ENCODE peak calls at places on chromosomes 6 and 20, in ten cellular contexts. X is right cardiac atrium; I is DND-41; Z is stimulated activated naive CD8-positive, alpha-beta T cell treated with anti-CD3 and anti-CD28 coated beads, Interleukin-15, Interleukin-2, amounts not matched to agents 100 U/mL and 50 U/mL, for 24 hours; R is naive thymus-derived CD8-positive, alpha-beta T cell; E is activated T-cell treated with anti-CD3 and anti-CD28 coated beads, Interleukin-2, amount 50 U/mL, for 4 hours; G is Right ventricle myocardium inferior; P is activated CD8-positive, alpha-beta memory T cell treated with anti-CD3 and anti-CD28 coated beads, Interleukin-2, amount 10 ng/mL, durations not matched to agents 7 days and 5 days; N is lower lobe of right lung; J is activated CD8-positive, alpha-beta T cell treated with anti-CD3 and anti-CD28 coated beads for 36 hours. O is an unnamed sample.

GRCh38 chr6:73732845-73733675 is 37.1 kb downstream of the CD109 start:
- ATAC-seq in X (peak; percentile 88), I (peak; percentile 96), Z (peak; percentile 74), R (peak; percentile 97), E (peak; percentile 69), G (peak; percentile 81), P (peak; percentile 80), N (peak; percentile 91), J (peak; percentile 92), O (peak; percentile 60)

GRCh38 chr6:144820270-144820669 is 535.1 kb downstream of the UTRN start:
- ATAC-seq in X (no peak), I (no peak), Z (no peak), R (no peak), E (no peak), G (no peak), P (no peak), N (no peak), J (peak; percentile 67), O (peak; percentile 53)

GRCh38 chr20:33444797-33445560 is 1.4 kb upstream of the SNTA1 start:
- ATAC-seq in X (no peak), I (no peak), Z (no peak), R (no peak), E (no peak), G (no peak), P (no peak), N (no peak), J (peak; percentile 28), O (no peak)

GRCh38 chr6:168905451-168906090 is 348.1 kb downstream of the THBS2 start:
- ATAC-seq in X (no peak), I (no peak), Z (no peak), R (peak; percentile 42), E (peak; percentile 41), G (no peak), P (no peak), N (peak; percentile 28), J (peak; percentile 39), O (no peak)

GRCh38 chr6:158847012-158847529 is 27.9 kb upstream of the EZR start:
- ATAC-seq in X (peak; percentile 35), I (no peak), Z (no peak), R (no peak), E (no peak), G (no peak), P (no peak), N (no peak), J (no peak), O (no peak)

GRCh38 chr20:1618954-1619550 is 757 bp downstream of the SIRPB1 start:
- ATAC-seq in X (no peak), I (no peak), Z (no peak), R (no peak), E (no peak), G (peak; percentile 48), P (no peak), N (peak; percentile 78), J (no peak), O (no peak)

GRCh38 chr6:158021376-158021775 is 39.7 kb downstream of the SYNJ2 start:
- ATAC-seq in X (no peak), I (no peak), Z (no peak), R (no peak), E (no peak), G (no peak), P (no peak), N (no peak), J (no peak), O (no peak)

GRCh38 chr6:52346503-52346902 is 15.4 kb upstream of the PAQR8 start:
- ATAC-seq in X (no peak), I (no peak), Z (no peak), R (no peak), E (no peak), G (no peak), P (no peak), N (no peak), J (no peak), O (no peak)

GRCh38 chr6:12064125-12064524 is 52.0 kb downstream of the HIVEP1 start:
- ATAC-seq in X (no peak), I (no peak), Z (peak; percentile 38), R (no peak), E (no peak), G (no peak), P (peak; percentile 25), N (no peak), J (no peak), O (peak; percentile 54)

GRCh38 chr6:26561533-26562466 is 23.6 kb downstream of the HMGN4 start:
- ATAC-seq in X (no peak), I (no peak), Z (no peak), R (no peak), E (no peak), G (no peak), P (no peak), N (no peak), J (no peak), O (no peak)

GRCh38 chr20:41935259-41935791 is 317.1 kb upstream of the CHD6 start:
- ATAC-seq in X (no peak), I (no peak), Z (no peak), R (no peak), E (no peak), G (no peak), P (no peak), N (no peak), J (no peak), O (no peak)

GRCh38 chr20:43981535-43981934 is 66.9 kb downstream of the TOX2 start:
- ATAC-seq in X (no peak), I (no peak), Z (no peak), R (no peak), E (no peak), G (no peak), P (no peak), N (no peak), J (no peak), O (no peak)

GRCh38 chr20:49701313-49701731 is 12.4 kb downstream of the B4GALT5 start:
- ATAC-seq in X (peak; percentile 22), I (no peak), Z (peak; percentile 45), R (no peak), E (peak; percentile 56), G (no peak), P (peak; percentile 68), N (no peak), J (peak; percentile 69), O (peak; percentile 71)

GRCh38 chr6:16687045-16687444 is 74.2 kb downstream of the ATXN1 start:
- ATAC-seq in X (no peak), I (no peak), Z (peak; percentile 6), R (no peak), E (no peak), G (no peak), P (peak; percentile 21), N (no peak), J (no peak), O (no peak)

GRCh38 chr6:43413002-43413401 is 14.3 kb upstream of the ABCC10 start:
- ATAC-seq in X (no peak), I (no peak), Z (peak; percentile 32), R (no peak), E (no peak), G (no peak), P (no peak), N (no peak), J (no peak), O (no peak)

GRCh38 chr6:26240157-26240980 is 124.6 kb upstream of the BTN3A2 start:
- ATAC-seq in X (peak; percentile 96), I (no peak), Z (peak; percentile 85), R (peak; percentile 82), E (peak; percentile 77), G (peak; percentile 68), P (peak; percentile 81), N (peak; percentile 90), J (peak; percentile 82), O (peak; percentile 79)

GRCh38 chr6:64955435-64955848 is 751.6 kb downstream of the EYS start:
- ATAC-seq in X (no peak), I (no peak), Z (no peak), R (no peak), E (no peak), G (no peak), P (no peak), N (no peak), J (no peak), O (no peak)

GRCh38 chr20:20022498-20022897 is 5.3 kb downstream of the NAA20 start:
- ATAC-seq in X (no peak), I (no peak), Z (peak; percentile 26), R (no peak), E (peak; percentile 62), G (no peak), P (peak; percentile 66), N (no peak), J (peak; percentile 50), O (peak; percentile 81)

GRCh38 chr6:16824804-16825777 is 63.8 kb upstream of the ATXN1 start:
- ATAC-seq in X (no peak), I (no peak), Z (peak; percentile 28), R (no peak), E (no peak), G (no peak), P (no peak), N (no peak), J (no peak), O (peak; percentile 52)

GRCh38 chr6:167098825-167099225 is 24.1 kb upstream of the CCR6 start:
- ATAC-seq in X (no peak), I (peak; percentile 83), Z (peak; percentile 8), R (peak; percentile 59), E (no peak), G (no peak), P (no peak), N (no peak), J (peak; percentile 26), O (peak; percentile 32)

GRCh38 chr6:109447087-109447486 is 6.6 kb downstream of the SMPD2 start:
- ATAC-seq in X (no peak), I (no peak), Z (no peak), R (no peak), E (no peak), G (no peak), P (no peak), N (no peak), J (no peak), O (no peak)

GRCh38 chr20:50413088-50413500 is 97.1 kb upstream of the PTPN1 start:
- ATAC-seq in X (no peak), I (no peak), Z (no peak), R (no peak), E (no peak), G (no peak), P (no peak), N (no peak), J (no peak), O (no peak)

GRCh38 chr6:125392682-125393081 is 90.9 kb upstream of the HDDC2 start:
- ATAC-seq in X (no peak), I (no peak), Z (no peak), R (no peak), E (no peak), G (no peak), P (no peak), N (no peak), J (no peak), O (no peak)

GRCh38 chr6:45619994-45620471 is 242.3 kb upstream of the SUPT3H start:
- ATAC-seq in X (no peak), I (peak; percentile 87), Z (peak; percentile 61), R (peak; percentile 68), E (peak; percentile 69), G (no peak), P (peak; percentile 65), N (no peak), J (peak; percentile 69), O (peak; percentile 90)

GRCh38 chr6:100553243-100553642 is 88.5 kb upstream of the SIM1 start:
- ATAC-seq in X (no peak), I (no peak), Z (no peak), R (no peak), E (no peak), G (no peak), P (no peak), N (no peak), J (no peak), O (no peak)

GRCh38 chr20:14991023-14991422 is 653.6 kb upstream of the FLRT3 start:
- ATAC-seq in X (no peak), I (no peak), Z (no peak), R (no peak), E (no peak), G (no peak), P (no peak), N (no peak), J (no peak), O (no peak)

GRCh38 chr6:157198425-157199279 is 124.7 kb downstream of the TMEM242 start:
- ATAC-seq in X (peak; percentile 86), I (no peak), Z (no peak), R (no peak), E (no peak), G (peak; percentile 74), P (no peak), N (peak; percentile 97), J (no peak), O (no peak)

O was measured in activated T-helper 17 cell treated with anti-CD3 and anti-CD28 coated beads, Interleukin-2, amount 50 U/mL, for 72 hours.